ENCODE peak calls at places on chromosomes 12 and 14, in four cellular contexts. V is hepatic stellate cell; P is IMR-90; D is stimulated activated CD8-positive, alpha-beta memory T cell treated with anti-CD3 and anti-CD28 coated beads, Interleukin-15, amount 100 ng/mL, for 1 hour. Z is an unnamed sample.

GRCh38 chr14:68397827-68398226 is 395.0 kb downstream of the ZFP36L1 start:
- DNase-seq in V (peak), P (peak), D (no peak), Z (peak)

GRCh38 chr12:92879698-92880322 is 49.3 kb downstream of the EEA1 start:
- DNase-seq in V (no peak), P (no peak), D (no peak), Z (no peak)

GRCh38 chr12:99386907-99387306 is 260.6 kb upstream of the GARIN6 start:
- DNase-seq in V (no peak), P (peak), D (no peak), Z (peak)

GRCh38 chr14:106509176-106509575 is 982.8 kb downstream of the TMEM121 start:
- DNase-seq in V (no peak), P (no peak), D (no peak), Z (no peak)

GRCh38 chr14:95039993-95040348 is 117.4 kb downstream of the DICER1 start:
- DNase-seq in V (no peak), P (no peak), D (no peak), Z (no peak)

GRCh38 chr14:100065942-100066574 is 836 bp downstream of the EVL start:
- DNase-seq in V (no peak), P (no peak), D (peak), Z (peak)

GRCh38 chr12:78671295-78671694 is 193.3 kb upstream of the SYT1 start:
- DNase-seq in V (peak), P (peak), D (no peak), Z (peak)

GRCh38 chr14:87059060-87059827 is 933.7 kb downstream of the GALC start:
- DNase-seq in V (no peak), P (no peak), D (no peak), Z (no peak)

Z was measured in cardiac fibroblast.